ENCODE peak calls at places on chromosome 7, in ten cellular contexts. M is hypothalamus; I is SIG-M5; R is activated CD4-positive, alpha-beta T cell treated with anti-CD3 and anti-CD28 coated beads, Interleukin-2, amount 50 U/mL, for 1 hour; W is epithelial cell of prostate; Z is KBM-7; K is stromal cell of bone marrow; U is HCEC 1CT; E is heart left ventricle; B is right cardiac atrium. V is an unnamed sample.

GRCh38 chr7:266851-267840 is 22.8 kb upstream of the FOXL3 start:
- DNase-seq in K (no peak), B (no peak), I (no peak), Z (no peak), U (no peak), R (no peak), W (no peak), M (no peak), E (peak), V (peak)

GRCh38 chr7:151968357-151968756 is 12.1 kb downstream of the GALNTL5 start:
- DNase-seq in B (peak), Z (no peak), E (no peak), I (no peak), R (no peak), W (no peak), M (no peak), K (peak), U (no peak), V (no peak)

GRCh38 chr7:5620459-5620881 is 161.0 kb downstream of the RNF216 start:
- DNase-seq in I (no peak), U (no peak), M (no peak), R (no peak), W (no peak), B (peak), E (no peak), K (no peak), Z (no peak), V (no peak)

GRCh38 chr7:139362302-139362701 is 2.6 kb downstream of the LUC7L2 start:
- DNase-seq in B (no peak), U (no peak), K (no peak), Z (no peak), E (no peak), I (no peak), W (no peak), M (no peak), R (no peak), V (no peak)

GRCh38 chr7:117402109-117402508 is 25.2 kb downstream of the ASZ1 start:
- DNase-seq in R (no peak), I (no peak), K (no peak), B (no peak), W (no peak), M (no peak), U (no peak), E (no peak), Z (no peak), V (peak)

GRCh38 chr7:83036721-83037380 is 125.8 kb downstream of the PCLO start:
- DNase-seq in E (no peak), R (no peak), U (no peak), K (no peak), W (no peak), I (no peak), B (no peak), M (no peak), Z (no peak), V (no peak)

GRCh38 chr7:97149843-97150242 is 32.3 kb downstream of the SDHAF3 start:
- DNase-seq in K (no peak), U (peak), Z (no peak), R (no peak), E (no peak), W (no peak), M (no peak), I (no peak), B (no peak), V (no peak)

GRCh38 chr7:121369462-121369861 is 26.6 kb downstream of the FAM3C start:
- DNase-seq in U (no peak), K (no peak), R (no peak), Z (no peak), E (no peak), M (no peak), W (no peak), B (no peak), I (no peak), V (no peak)

GRCh38 chr7:38740041-38740440 is 108.9 kb upstream of the AMPH start:
- DNase-seq in I (no peak), B (no peak), M (no peak), U (no peak), R (no peak), W (no peak), E (no peak), Z (no peak), K (no peak), V (no peak)

GRCh38 chr7:101154693-101155102 is 422 bp downstream of the AP1S1 start:
- DNase-seq in W (no peak), E (no peak), U (no peak), K (no peak), I (no peak), R (no peak), Z (no peak), M (no peak), B (no peak), V (no peak)

GRCh38 chr7:108299251-108300014 is 156.8 kb downstream of the NRCAM start:
- DNase-seq in E (no peak), U (peak), M (no peak), Z (no peak), B (no peak), R (no peak), W (no peak), K (no peak), I (no peak), V (no peak)

GRCh38 chr7:46764100-46764941 is 817.6 kb downstream of the TNS3 start:
- DNase-seq in E (peak), R (no peak), M (no peak), U (peak), Z (no peak), B (no peak), K (peak), W (peak), I (no peak), V (no peak)

GRCh38 chr7:79282882-79283602 is 170.4 kb downstream of the MAGI2 start:
- DNase-seq in K (no peak), R (no peak), W (no peak), U (peak), I (no peak), Z (no peak), B (no peak), M (no peak), E (no peak), V (no peak)

GRCh38 chr7:1943933-1944618 is 274.0 kb downstream of the ELFN1 start:
- DNase-seq in E (peak), Z (no peak), B (peak), M (no peak), I (no peak), W (no peak), U (no peak), R (no peak), K (no peak), V (no peak)

GRCh38 chr7:156827587-156828203 is 65.3 kb downstream of the LMBR1 start:
- DNase-seq in U (peak), K (peak), R (no peak), Z (peak), E (no peak), W (no peak), I (no peak), B (no peak), M (no peak), V (no peak)

GRCh38 chr7:143244321-143244720 is 18.9 kb upstream of the GSTK1 start:
- DNase-seq in M (no peak), R (no peak), B (no peak), K (no peak), I (no peak), Z (no peak), E (no peak), U (no peak), W (no peak), V (no peak)

GRCh38 chr7:149767068-149767467 is 6.3 kb downstream of the ZNF467 start:
- DNase-seq in U (no peak), E (no peak), R (no peak), W (no peak), K (no peak), B (no peak), Z (no peak), I (no peak), M (no peak), V (no peak)

GRCh38 chr7:27095050-27095896 is 527 bp downstream of the HOXA1 start:
- DNase-seq in I (no peak), M (no peak), E (no peak), R (no peak), B (no peak), Z (no peak), W (no peak), K (no peak), U (no peak), V (no peak)